ENCODE peak calls at places on chromosomes 2 and 18, in six cellular contexts. L is lower lobe of right lung, E is heart left ventricle, F is iPS DF 6.9, J is MM.1S, S is adrenal gland. W is an unnamed sample. For H3K4me1, the result is how much of the 10 kb centered on the place peaks cover.

GRCh38 chr2:31318360-31319336 is 84.7 kb downstream of the EHD3 start:
- DNase-seq in L (peak), E (peak), S (peak), J (peak), F (no peak), W (no peak)

GRCh38 chr2:74573747-74574562 is 19.4 kb downstream of the DOK1 start:
- DNase-seq in F (no peak), E (no peak), J (peak), S (no peak), L (no peak), W (peak)

GRCh38 chr2:23118313-23118712 is 266.7 kb upstream of the KLHL29 start:
- DNase-seq in J (no peak), L (no peak), S (no peak), F (no peak), E (no peak), W (no peak)

GRCh38 chr18:31678425-31678824 is 6.0 kb downstream of the B4GALT6 start:
- DNase-seq in S (no peak), L (no peak), J (no peak), E (no peak), F (no peak), W (no peak)

GRCh38 chr2:44079686-44080085 is 83.9 kb upstream of the LRPPRC start:
- DNase-seq in L (no peak), E (no peak), J (no peak), F (no peak), S (no peak), W (no peak)

GRCh38 chr2:216222650-216223352 is 113.7 kb downstream of the XRCC5 start:
- DNase-seq in S (no peak), F (no peak), L (no peak), J (peak), E (no peak), W (no peak)

GRCh38 chr2:121689356-121689755 is 40.1 kb upstream of the CLASP1 start:
- DNase-seq in S (peak), F (no peak), J (no peak), E (peak), L (no peak), W (no peak)

GRCh38 chr2:112839407-112840067 is 3.0 kb upstream of the IL1B start:
- DNase-seq in J (no peak), E (no peak), F (no peak), S (no peak), L (peak), W (no peak)

GRCh38 chr2:11719230-11719977 is 27.0 kb upstream of the LPIN1 start:
- DNase-seq in J (no peak), F (no peak), E (no peak), L (no peak), S (no peak), W (no peak)

GRCh38 chr2:43743706-43744105 is 30.1 kb upstream of the DYNC2LI1 start:
- DNase-seq in F (no peak), L (no peak), S (no peak), J (no peak), E (no peak), W (no peak)

GRCh38 chr2:221844966-221845365 is 272.9 kb upstream of the EPHA4 start:
- DNase-seq in S (no peak), E (no peak), L (no peak), J (no peak), F (no peak), W (no peak)

GRCh38 chr2:239158641-239159475 is 242.0 kb downstream of the HDAC4 start:
- DNase-seq in S (peak), L (peak), F (no peak), J (no peak), E (no peak), W (no peak)

GRCh38 chr18:11310476-11311086 is 161.2 kb upstream of the PIEZO2 start:
- DNase-seq in J (peak), S (peak), E (peak), F (peak), L (no peak), W (no peak)

GRCh38 chr2:64952113-64952895 is 36.9 kb upstream of the SLC1A4 start:
- DNase-seq in J (no peak), S (no peak), F (no peak), E (no peak), L (no peak), W (no peak)

GRCh38 chr18:51778115-51778514 is 561.9 kb upstream of the DCC start:
- DNase-seq in E (no peak), L (no peak), S (no peak), F (no peak), J (no peak), W (no peak)

GRCh38 chr2:151640087-151640486 is 94.2 kb downstream of the NEB start:
- DNase-seq in F (no peak), S (no peak), J (no peak), E (no peak), L (no peak), W (no peak)

GRCh38 chr2:232245111-232245510 is 133.4 kb upstream of the ALPP start:
- DNase-seq in S (no peak), F (no peak), L (no peak), E (no peak), J (no peak), W (no peak)

GRCh38 chr18:44568343-44568742 is 112.3 kb upstream of the SETBP1 start:
- DNase-seq in F (no peak), L (no peak), S (no peak), J (no peak), E (no peak), W (no peak)

GRCh38 chr2:158024288-158024898 is 77.3 kb upstream of the UPP2 start:
- DNase-seq in J (peak), S (peak), L (peak), E (peak), F (peak), W (peak)

GRCh38 chr2:212863185-212863588 is 288.2 kb downstream of the IKZF2 start:
- DNase-seq in J (peak), S (no peak), E (no peak), L (peak), F (peak), W (peak)

GRCh38 chr2:207394812-207395534 is 134.8 kb upstream of the CREB1 start:
- DNase-seq in J (no peak), L (no peak), E (no peak), S (peak), F (no peak), W (no peak)

GRCh38 chr2:35184471-35184870 is 1171.1 kb upstream of the CRIM1 start:
- DNase-seq in L (no peak), J (no peak), F (no peak), E (no peak), S (no peak), W (no peak)

GRCh38 chr2:233409286-233409991 is 55.1 kb downstream of the DGKD start:
- DNase-seq in L (no peak), E (no peak), S (peak), F (no peak), J (no peak), W (peak)

GRCh38 chr18:60910534-60910933 is 422.7 kb upstream of the CDH20 start:
- DNase-seq in L (no peak), E (no peak), S (no peak), F (no peak), J (no peak), W (no peak)

GRCh38 chr2:192546566-192546965 is 351.8 kb upstream of the TMEFF2 start:
- DNase-seq in J (no peak), S (no peak), E (no peak), L (no peak), F (no peak), W (no peak)

GRCh38 chr2:171745141-171745540 is 57.9 kb downstream of the DYNC1I2 start:
- DNase-seq in E (no peak), J (no peak), L (no peak), F (no peak), S (no peak), W (no peak)

GRCh38 chr2:139031722-139032121 is 251.5 kb upstream of the NXPH2 start:
- DNase-seq in F (no peak), L (no peak), S (no peak), J (peak), E (no peak), W (no peak)

GRCh38 chr2:6986894-6987487 is 69.8 kb downstream of the RNF144A start:
- DNase-seq in F (no peak), S (no peak), E (peak), L (no peak), J (no peak), W (no peak)

GRCh38 chr2:190497428-190497827 is 37.1 kb downstream of the NEMP2 start:
- DNase-seq in E (no peak), F (no peak), J (no peak), L (no peak), S (no peak), W (no peak)
- H3K27ac ChIP-seq in E (no peak), F (no peak), J (no peak), L (no peak), S (no peak), W (no peak)

DNA sequence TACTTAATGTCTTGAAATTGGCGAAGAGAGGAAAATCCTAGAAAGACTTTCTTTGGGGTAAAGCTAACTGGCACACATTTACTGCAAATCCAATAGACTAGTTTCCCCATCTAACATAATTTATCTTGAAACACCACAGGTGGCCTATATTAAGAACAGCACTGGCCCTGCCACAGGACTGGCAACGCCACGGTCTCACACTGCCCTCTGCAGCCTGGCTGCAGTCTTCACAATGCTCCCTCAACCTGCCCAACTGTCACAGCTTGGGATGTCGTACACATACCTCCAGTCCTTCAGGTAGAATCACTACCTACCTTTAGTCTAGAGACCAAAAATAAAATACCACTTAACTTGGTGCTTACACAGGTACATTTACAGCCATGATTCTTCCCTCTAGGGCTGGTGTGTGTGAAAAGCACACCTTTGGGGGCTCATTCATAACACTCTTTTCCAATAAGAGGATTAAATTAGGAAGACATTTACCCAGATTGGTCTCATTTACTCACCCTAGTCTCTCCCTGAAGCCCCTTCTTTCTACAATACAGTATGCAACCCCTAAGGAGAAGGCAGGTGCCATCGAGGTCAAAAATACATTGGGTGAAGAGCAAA is 222.2 kb downstream of the C1D start:
- DNase-seq in S (peak), L (peak), F (peak), J (peak), E (peak), W (no peak)
- H3K4me1 ChIP-seq in S (under half), L (under half), F (under half), J (under half), E (under half), W (under half)

DNA sequence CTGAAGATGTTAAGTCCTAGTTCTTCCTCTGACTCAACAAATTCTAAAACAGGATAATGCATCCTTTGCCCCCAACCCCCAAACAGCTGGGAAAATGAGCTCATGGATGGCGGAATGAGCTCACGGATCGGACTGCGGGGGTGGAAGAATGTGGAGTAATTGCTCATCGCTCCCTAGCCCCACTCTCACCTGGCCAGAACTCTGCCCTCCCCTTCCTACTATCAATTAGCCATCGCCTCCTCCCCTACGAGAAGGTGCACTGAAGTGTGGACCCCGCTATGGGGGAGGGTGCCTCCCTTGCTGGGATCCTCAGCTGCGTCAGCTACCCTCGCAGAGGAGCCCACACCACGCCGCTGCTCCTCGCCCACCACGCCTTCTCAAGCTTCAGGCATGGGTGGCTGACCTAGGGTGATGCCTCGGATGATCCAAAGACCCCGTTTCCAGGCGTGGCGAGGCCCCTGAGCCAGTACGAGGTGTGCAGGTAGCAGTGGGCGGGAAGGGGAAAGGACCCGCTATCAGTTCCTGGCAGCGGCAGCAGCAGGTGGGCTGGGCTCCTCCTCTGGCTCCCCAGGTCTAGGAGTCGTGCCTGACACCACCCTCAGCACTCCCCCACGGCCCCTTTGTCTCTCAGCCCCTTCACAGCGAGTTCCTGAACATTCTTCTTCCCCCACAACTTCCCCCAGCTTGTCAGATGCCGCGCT is 82.1 kb upstream of the POMC start:
- DNase-seq in L (no peak), S (no peak), F (no peak), E (no peak), J (no peak), W (no peak)
- H3K4me3 ChIP-seq in L (no peak), S (no peak), F (peak), E (no peak), J (no peak), W (no peak)

GRCh38 chr2:205593891-205594290 is 88.4 kb upstream of the NRP2 start:
- DNase-seq in S (peak), E (peak), L (no peak), F (no peak), J (no peak), W (no peak)
- H3K27ac ChIP-seq in S (no peak), E (no peak), L (no peak), F (no peak), J (no peak), W (no peak)

GRCh38 chr2:109231428-109231827 is 102.4 kb downstream of the SH3RF3 start:
- DNase-seq in J (no peak), L (no peak), F (no peak), S (no peak), E (no peak), W (no peak)
- H3K4me1 ChIP-seq in J (under half), L (under half), F (under half), S (under half), E (under half), W (under half)

GRCh38 chr18:67730884-67731283 is 214.4 kb upstream of the DSEL start:
- DNase-seq in F (no peak), S (no peak), E (no peak), L (no peak), J (no peak), W (no peak)

GRCh38 chr18:67733094-67733493 is 216.6 kb upstream of the DSEL start:
- DNase-seq in L (no peak), E (no peak), J (no peak), F (no peak), S (no peak), W (no peak)

GRCh38 chr18:67731853-67732252 is 215.3 kb upstream of the DSEL start:
- DNase-seq in L (no peak), S (no peak), F (no peak), E (no peak), J (no peak), W (no peak)

DNA sequence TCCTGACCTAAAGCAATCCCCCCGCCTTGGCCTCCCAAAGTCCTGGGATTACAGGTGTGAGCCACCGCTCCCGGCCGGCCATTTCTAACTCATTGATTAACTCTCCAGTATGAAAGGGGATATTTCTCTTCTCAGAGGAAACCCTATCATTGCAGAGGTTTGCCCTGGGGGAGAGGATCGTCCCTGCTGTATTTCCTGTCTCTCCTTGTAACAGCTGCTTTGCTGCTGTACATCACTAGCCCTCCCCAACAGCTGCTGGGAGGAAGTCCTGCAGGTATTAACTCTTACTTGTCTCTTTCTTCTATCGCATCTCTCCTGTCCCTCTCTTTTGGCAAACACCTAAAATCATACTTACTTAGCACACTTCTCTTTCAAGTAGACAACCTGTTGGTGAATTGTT is 219.0 kb upstream of the DSEL start:
- DNase-seq in L (no peak), E (no peak), J (peak), S (no peak), F (no peak), W (no peak)
- H3K4me3 ChIP-seq in L (no peak), E (no peak), J (no peak), S (no peak), F (no peak), W (no peak)

DNA sequence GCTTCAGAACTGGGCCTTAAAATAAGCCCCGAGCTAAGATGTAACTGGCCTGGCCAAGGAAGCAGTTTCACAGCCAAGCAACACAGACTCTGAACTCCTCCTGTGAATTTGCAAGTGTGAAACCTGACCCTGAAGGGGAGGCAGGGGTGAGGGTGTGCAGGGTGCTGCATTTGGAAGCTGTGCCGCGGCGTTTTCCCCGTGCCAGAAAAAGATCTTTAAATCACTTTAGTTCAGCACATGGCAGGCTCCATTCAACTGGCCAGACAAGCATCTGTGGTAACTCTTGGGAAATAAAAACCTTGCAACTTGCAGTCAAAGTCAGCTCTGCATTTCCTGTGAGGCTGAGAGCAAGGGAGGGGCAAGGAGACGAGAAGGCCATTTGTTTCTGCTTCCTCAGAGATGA is 209.3 kb upstream of the SOX11 start:
- DNase-seq in E (no peak), F (no peak), S (peak), J (no peak), L (no peak), W (no peak)
- H3K27ac ChIP-seq in E (no peak), F (no peak), S (no peak), J (no peak), L (no peak), W (no peak)

GRCh38 chr2:68749345-68749744 is 14.7 kb downstream of the ARHGAP25 start:
- DNase-seq in S (no peak), J (no peak), E (no peak), L (no peak), F (no peak), W (no peak)
- H3K4me1 ChIP-seq in S (under half), J (under half), E (under half), L (under half), F (under half), W (half or more)

W was measured in CD4-positive, CD25-positive, alpha-beta regulatory T cell.